ENCODE peak calls at places on chromosome 9, in six cellular contexts. R, N, K, F, S and B are unnamed samples.
A peak's percentile ranks its signal among the peaks of the same experiment; 100 is the strongest.

GRCh38 chr9:108475813-108476212 is 380.0 kb downstream of the ACTL7B start:
- DNase-seq in R (no peak), N (no peak), K (no peak), F (peak; percentile 14), S (no peak), B (no peak)

GRCh38 chr9:70525553-70525952 is 111.1 kb upstream of the KLF9 start:
- DNase-seq in R (no peak), N (no peak), K (no peak), F (no peak), S (no peak), B (no peak)

GRCh38 chr9:134936762-134937555 is 19.2 kb upstream of the FCN1 start:
- DNase-seq in R (no peak), N (no peak), K (no peak), F (no peak), S (no peak), B (no peak)

GRCh38 chr9:96453625-96454024 is 3.7 kb downstream of the HABP4 start:
- DNase-seq in R (no peak), N (no peak), K (no peak), F (no peak), S (no peak), B (no peak)

GRCh38 chr9:115013998-115014397 is 83.6 kb upstream of the TNFSF8 start:
- DNase-seq in R (peak; percentile 78), N (peak; percentile 78), K (peak; percentile 66), F (peak; percentile 58), S (no peak), B (peak; percentile 69)

GRCh38 chr9:109040571-109040970 is 27.3 kb upstream of the CTNNAL1 start:
- DNase-seq in R (no peak), N (no peak), K (no peak), F (no peak), S (no peak), B (no peak)

GRCh38 chr9:135550344-135550918 is 4.5 kb downstream of the OBP2A start:
- DNase-seq in R (no peak), N (no peak), K (no peak), F (no peak), S (no peak), B (no peak)

GRCh38 chr9:87497604-87498045 is at the start of gene DAPK1:
- DNase-seq in R (no peak), N (no peak), K (peak; percentile 68), F (peak; percentile 29), S (peak; percentile 30), B (no peak)

GRCh38 chr9:130036099-130036498 is 6.9 kb downstream of the FNBP1 start:
- DNase-seq in R (no peak), N (no peak), K (no peak), F (no peak), S (no peak), B (no peak)

GRCh38 chr9:127058645-127059021 is 63.8 kb downstream of the ANGPTL2 start:
- DNase-seq in R (no peak), N (no peak), K (no peak), F (no peak), S (no peak), B (no peak)

GRCh38 chr9:96222132-96222531 is 79.8 kb downstream of the HSD17B3 start:
- DNase-seq in R (no peak), N (no peak), K (no peak), F (no peak), S (no peak), B (no peak)

GRCh38 chr9:90014421-90014820 is 409.6 kb downstream of the GADD45G start:
- DNase-seq in R (no peak), N (no peak), K (no peak), F (no peak), S (no peak), B (no peak)

GRCh38 chr9:91085499-91086291 is 276.0 kb downstream of the AUH start:
- DNase-seq in R (no peak), N (no peak), K (no peak), F (no peak), S (no peak), B (no peak)

GRCh38 chr9:124537926-124538325 is 30.7 kb upstream of the NR5A1 start:
- DNase-seq in R (no peak), N (no peak), K (no peak), F (no peak), S (no peak), B (no peak)

GRCh38 chr9:134723037-134723436 is 81.4 kb downstream of the COL5A1 start:
- DNase-seq in R (no peak), N (no peak), K (no peak), F (no peak), S (no peak), B (no peak)

GRCh38 chr9:137021979-137022619 is 5.9 kb downstream of the ABCA2 start:
- DNase-seq in R (peak; percentile 62), N (peak; percentile 77), K (no peak), F (peak; percentile 55), S (no peak), B (no peak)

GRCh38 chr9:115353681-115354080 is 235.7 kb upstream of the TNC start:
- DNase-seq in R (no peak), N (no peak), K (no peak), F (no peak), S (no peak), B (no peak)

GRCh38 chr9:89225587-89225986 is 47.0 kb upstream of the SHC3 start:
- DNase-seq in R (no peak), N (no peak), K (no peak), F (no peak), S (no peak), B (peak; percentile 59)